ENCODE peak calls at places on chromosomes 7 and 10, in six cellular contexts. O, C, Z, E, Y and U are unnamed samples.

GRCh38 chr7:7438851-7439250 is 96.8 kb downstream of the COL28A1 start:
- DNase-seq in O (no peak), C (peak), Z (peak), E (no peak), Y (no peak), U (no peak)

GRCh38 chr10:56327117-56327516 is 33.9 kb downstream of the ZWINT start:
- DNase-seq in O (no peak), C (no peak), Z (no peak), E (no peak), Y (no peak), U (no peak)

GRCh38 chr7:87507446-87507845 is 32.0 kb upstream of the ABCB4 start:
- DNase-seq in O (no peak), C (no peak), Z (no peak), E (no peak), Y (no peak), U (no peak)

GRCh38 chr7:21020667-21021066 is 234.0 kb upstream of the SP8 start:
- DNase-seq in O (no peak), C (no peak), Z (no peak), E (no peak), Y (no peak), U (no peak)

GRCh38 chr7:121076350-121077164 is 88.0 kb downstream of the CPED1 start:
- DNase-seq in O (no peak), C (no peak), Z (no peak), E (peak), Y (no peak), U (no peak)

GRCh38 chr7:92242972-92243371 is 2.7 kb downstream of the KRIT1 start:
- DNase-seq in O (no peak), C (no peak), Z (no peak), E (no peak), Y (no peak), U (no peak)

GRCh38 chr7:25179771-25180591 is 48.3 kb downstream of the NPVF start:
- DNase-seq in O (peak), C (peak), Z (peak), E (peak), Y (no peak), U (peak)

GRCh38 chr7:36367561-36367889 is 22.1 kb upstream of the ANLN start:
- DNase-seq in O (no peak), C (no peak), Z (no peak), E (no peak), Y (no peak), U (no peak)

GRCh38 chr10:132868995-132869394 is 73.4 kb downstream of the CFAP46 start:
- DNase-seq in O (no peak), C (no peak), Z (no peak), E (no peak), Y (no peak), U (no peak)

GRCh38 chr10:61097026-61097425 is 153.0 kb upstream of the RHOBTB1 start:
- DNase-seq in O (no peak), C (no peak), Z (peak), E (no peak), Y (no peak), U (no peak)

GRCh38 chr7:80520199-80520598 is 8.3 kb upstream of the GNAT3 start:
- DNase-seq in O (no peak), C (no peak), Z (no peak), E (no peak), Y (no peak), U (no peak)

GRCh38 chr7:84085147-84085546 is 109.4 kb downstream of the SEMA3A start:
- DNase-seq in O (no peak), C (no peak), Z (peak), E (no peak), Y (no peak), U (no peak)

GRCh38 chr7:26508481-26508880 is 216.8 kb downstream of the SNX10 start:
- DNase-seq in O (no peak), C (no peak), Z (no peak), E (no peak), Y (no peak), U (no peak)

GRCh38 chr7:136452948-136453347 is 415.5 kb upstream of the CHRM2 start:
- DNase-seq in O (no peak), C (no peak), Z (no peak), E (no peak), Y (no peak), U (no peak)

GRCh38 chr7:69906309-69906995 is 308.2 kb downstream of the AUTS2 start:
- DNase-seq in O (no peak), C (no peak), Z (no peak), E (no peak), Y (no peak), U (no peak)

GRCh38 chr7:50838675-50839377 is 56.1 kb upstream of the GRB10 start:
- DNase-seq in O (no peak), C (no peak), Z (peak), E (no peak), Y (no peak), U (no peak)

GRCh38 chr7:133910761-133911160 is 216.4 kb upstream of the LRGUK start:
- DNase-seq in O (no peak), C (no peak), Z (no peak), E (no peak), Y (no peak), U (no peak)

GRCh38 chr7:140586517-140586916 is 54.1 kb downstream of the DENND2A start:
- DNase-seq in O (no peak), C (no peak), Z (no peak), E (no peak), Y (no peak), U (no peak)
- TF ChIP-seq POLR2AphosphoS5 in O (no peak), C (no peak), Z (no peak), E (no peak), Y (no peak), U (no peak)

GRCh38 chr10:12712284-12712983 is 289.1 kb downstream of the CCDC3 start:
- DNase-seq in O (no peak), C (no peak), Z (no peak), E (no peak), Y (no peak), U (no peak)

GRCh38 chr10:12711344-12711708 is 290.2 kb downstream of the CCDC3 start:
- DNase-seq in O (no peak), C (no peak), Z (no peak), E (no peak), Y (no peak), U (no peak)

GRCh38 chr10:12709516-12709915 is 292.0 kb downstream of the CCDC3 start:
- DNase-seq in O (no peak), C (no peak), Z (peak), E (no peak), Y (no peak), U (no peak)

GRCh38 chr10:12710157-12710556 is 291.4 kb downstream of the CCDC3 start:
- DNase-seq in O (no peak), C (no peak), Z (no peak), E (no peak), Y (no peak), U (no peak)

DNA sequence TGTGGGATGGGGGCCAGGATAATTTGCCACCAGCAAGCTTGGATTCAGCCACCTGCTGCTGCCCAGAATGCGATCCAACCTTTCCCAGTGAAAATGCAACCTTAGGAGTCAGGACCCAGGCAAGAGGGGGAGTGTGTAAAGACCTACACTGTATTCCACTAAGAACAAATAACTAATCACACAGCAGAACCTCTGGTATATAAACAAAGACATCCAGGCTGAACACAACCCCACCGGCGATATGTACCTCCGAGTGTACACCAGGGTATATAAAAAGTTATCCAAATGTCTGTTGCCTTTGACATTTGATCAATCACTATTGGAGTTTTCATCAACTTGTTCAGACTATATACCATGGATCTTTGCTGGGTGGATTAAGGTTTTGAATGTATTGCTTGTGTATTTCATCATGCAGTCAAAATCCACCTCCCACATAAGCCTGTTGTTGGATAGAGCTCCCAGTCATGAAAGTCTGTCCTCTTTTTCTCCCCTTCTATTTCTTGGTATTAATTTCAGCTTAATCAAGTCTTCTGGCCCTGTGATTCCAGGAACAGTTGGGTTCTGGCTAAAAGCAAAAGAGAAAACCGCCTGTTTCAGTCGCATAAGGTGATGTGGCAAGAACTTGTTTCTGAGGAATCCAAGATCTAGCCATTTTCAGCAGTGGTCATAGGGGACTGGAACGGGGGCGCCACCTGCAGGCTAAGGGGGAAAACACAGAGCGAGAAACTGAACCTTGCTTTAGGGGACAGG is 290.7 kb downstream of the CCDC3 start:
- DNase-seq in O (peak), C (peak), Z (peak), E (peak), Y (no peak), U (peak)
- TF ChIP-seq POLR2A in O (no peak), C (no peak), Z (no peak), E (no peak), Y (no peak), U (no peak)

DNA sequence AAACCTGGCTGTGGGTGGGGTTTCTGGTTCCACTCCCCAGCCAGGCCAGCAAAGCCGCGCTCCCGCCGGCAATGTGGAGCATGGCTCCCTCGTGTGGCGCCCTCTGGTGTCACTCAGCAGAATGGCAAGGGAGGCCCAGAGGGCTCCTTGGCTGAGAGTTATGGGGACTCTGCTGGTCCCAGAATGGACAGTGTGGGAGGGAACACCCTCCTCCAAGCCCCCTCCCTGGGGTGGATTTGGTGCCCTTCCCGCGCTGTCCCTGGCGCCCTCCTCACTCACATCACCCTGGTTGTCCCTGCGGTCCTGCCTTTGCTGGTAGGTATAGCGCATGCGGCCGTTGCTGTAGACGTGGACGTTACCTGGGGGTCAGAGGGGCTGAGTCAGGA is 14.2 kb downstream of the DNAJB12 start:
- DNase-seq in O (peak), C (no peak), Z (peak), E (peak), Y (no peak), U (no peak)
- TF ChIP-seq CTCF in O (peak), C (peak), Z (peak), E (peak), Y (peak), U (peak)

GRCh38 chr7:114943953-114944741 is 22.3 kb downstream of the MDFIC start:
- DNase-seq in O (no peak), C (no peak), Z (no peak), E (no peak), Y (no peak), U (no peak)

GRCh38 chr7:114942443-114943175 is 20.7 kb downstream of the MDFIC start:
- DNase-seq in O (no peak), C (no peak), Z (no peak), E (no peak), Y (no peak), U (no peak)

GRCh38 chr7:114941692-114942091 is 19.8 kb downstream of the MDFIC start:
- DNase-seq in O (no peak), C (no peak), Z (no peak), E (no peak), Y (no peak), U (no peak)

GRCh38 chr7:114943530-114943929 is 21.6 kb downstream of the MDFIC start:
- DNase-seq in O (no peak), C (no peak), Z (no peak), E (no peak), Y (no peak), U (no peak)

DNA sequence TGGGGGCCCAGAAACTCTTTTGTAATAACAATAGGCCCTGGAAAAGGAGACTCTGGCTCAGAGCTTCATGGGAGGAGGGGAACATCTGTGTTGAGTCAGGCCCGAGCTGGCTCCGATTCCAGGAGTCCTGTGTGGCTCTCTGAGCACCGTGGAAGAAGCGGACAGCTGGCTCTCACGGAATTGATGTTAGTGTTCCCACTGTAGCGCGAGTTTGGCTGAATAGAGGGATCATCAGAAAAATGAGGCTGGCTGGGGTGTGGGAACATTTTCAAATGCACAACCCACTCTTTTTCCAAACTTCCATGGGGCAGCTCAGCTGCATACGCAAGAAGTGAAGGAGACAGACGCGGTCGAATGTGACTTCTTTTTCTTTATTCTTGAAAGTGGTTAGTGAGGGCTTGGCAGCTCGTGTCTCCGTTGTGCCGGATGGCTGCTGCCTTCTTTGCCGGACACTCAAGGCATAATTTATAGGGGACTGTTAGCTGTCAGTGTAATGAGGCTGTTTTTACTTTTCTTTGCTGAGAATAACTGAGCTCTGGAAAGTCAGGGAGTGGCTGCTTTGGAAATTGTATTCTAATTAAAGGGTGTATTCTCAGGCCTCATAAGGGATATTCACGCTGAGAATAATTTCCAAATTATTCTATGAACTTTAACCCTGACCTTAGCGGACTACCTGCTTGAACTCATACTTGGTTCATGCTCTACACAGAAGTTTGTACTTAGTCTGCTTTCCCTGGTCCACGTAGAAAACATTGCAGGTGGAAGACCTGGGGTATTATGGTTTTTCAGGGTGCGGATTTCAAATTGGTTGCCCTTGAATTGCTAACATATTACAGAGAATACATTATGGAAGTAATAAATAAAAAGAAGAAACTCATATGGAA is 23.1 kb downstream of the MDFIC start:
- DNase-seq in O (peak), C (no peak), Z (peak), E (no peak), Y (no peak), U (peak)
- TF ChIP-seq POLR2AphosphoS5 in O (no peak), C (no peak), Z (no peak), E (no peak), Y (no peak), U (peak)

GRCh38 chr7:151431281-151431767 is 8.6 kb downstream of the CRYGN start:
- DNase-seq in O (no peak), C (no peak), Z (no peak), E (no peak), Y (no peak), U (no peak)
- TF ChIP-seq POLR2A in O (no peak), C (no peak), Z (no peak), E (no peak), Y (no peak), U (no peak)

GRCh38 chr7:127478040-127478386 is 85.5 kb upstream of the ZNF800 start:
- DNase-seq in O (no peak), C (no peak), Z (no peak), E (no peak), Y (no peak), U (no peak)
- TF ChIP-seq CTCF in O (no peak), C (no peak), Z (no peak), E (no peak), Y (no peak), U (no peak)

GRCh38 chr10:43354325-43354635 is 17.2 kb upstream of the FXYD4 start:
- DNase-seq in O (no peak), C (no peak), Z (no peak), E (no peak), Y (no peak), U (no peak)
- TF ChIP-seq POLR2AphosphoS5 in O (no peak), C (no peak), Z (no peak), E (no peak), Y (no peak), U (no peak)

DNA sequence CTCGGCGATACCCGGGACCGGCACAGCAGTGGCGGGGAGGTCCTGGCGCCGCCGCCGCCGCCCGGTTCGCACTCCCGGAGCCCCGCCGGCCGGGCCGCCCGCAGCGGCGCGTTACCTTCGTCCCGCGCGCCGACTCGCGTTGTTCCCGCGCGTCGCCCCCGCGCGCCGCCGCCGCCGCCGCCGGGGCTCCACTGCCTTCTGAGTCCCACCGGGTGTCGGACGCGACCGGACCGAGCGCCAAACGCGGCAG is at the start of gene EZH2:
- DNase-seq in O (no peak), C (no peak), Z (no peak), E (no peak), Y (no peak), U (peak)
- TF ChIP-seq POLR2A in O (no peak), C (peak), Z (peak), E (no peak), Y (no peak), U (no peak)

GRCh38 chr7:71267734-71268133 is 135.8 kb downstream of the GALNT17 start:
- DNase-seq in O (no peak), C (no peak), Z (no peak), E (no peak), Y (no peak), U (no peak)
- TF ChIP-seq CTCF in O (no peak), C (no peak), Z (no peak), E (no peak), Y (no peak), U (no peak)

GRCh38 chr7:13071999-13072398 is 384.6 kb downstream of the ARL4A start:
- DNase-seq in O (no peak), C (no peak), Z (no peak), E (no peak), Y (no peak), U (no peak)
- TF ChIP-seq POLR2AphosphoS5 in O (no peak), C (no peak), Z (no peak), E (no peak), Y (no peak), U (no peak)